ENCODE peak calls at places on chromosome 2, in seven cellular contexts. L, Z, M, Q, Y, W and C are unnamed samples.

GRCh38 chr2:219947575-219947974 is 320.1 kb downstream of the SLC4A3 start:
- DNase-seq in Z (no peak), M (no peak), W (no peak), Q (no peak), Y (peak; percentile 12), L (no peak), C (no peak)

GRCh38 chr2:128520340-128520739 is 201.7 kb upstream of the HS6ST1 start:
- DNase-seq in Q (no peak), Z (no peak), W (no peak), M (no peak), L (no peak), Y (no peak), C (no peak)

GRCh38 chr2:85723707-85724360 is 29.7 kb downstream of the GNLY start:
- DNase-seq in M (no peak), W (no peak), Z (no peak), L (peak; percentile 8), Y (peak; percentile 58), Q (no peak), C (no peak)

GRCh38 chr2:1484131-1484884 is 71.0 kb downstream of the TPO start:
- DNase-seq in L (no peak), Q (no peak), Z (no peak), W (no peak), Y (no peak), M (no peak), C (no peak)

GRCh38 chr2:100980046-100980445 is 22.0 kb upstream of the RPL31 start:
- DNase-seq in Z (no peak), L (no peak), M (no peak), Q (no peak), W (no peak), Y (no peak), C (no peak)

GRCh38 chr2:208571764-208572131 is 165.2 kb downstream of the PTH2R start:
- DNase-seq in Q (no peak), M (no peak), Z (no peak), L (no peak), Y (no peak), W (no peak), C (no peak)

GRCh38 chr2:196376984-196377877 is 205.9 kb upstream of the STK17B start:
- DNase-seq in Z (no peak), L (no peak), Q (no peak), Y (peak; percentile 65), M (no peak), W (no peak), C (no peak)

GRCh38 chr2:73985318-73986084 is 791 bp downstream of the TET3 start:
- DNase-seq in W (peak; percentile 69), M (peak; percentile 36), Q (peak; percentile 42), Y (no peak), L (peak; percentile 75), Z (peak; percentile 76), C (peak; percentile 57)

GRCh38 chr2:209817818-209818420 is 46.3 kb downstream of the UNC80 start:
- DNase-seq in Q (no peak), M (no peak), Z (no peak), W (no peak), L (no peak), Y (no peak), C (no peak)

GRCh38 chr2:226760412-226761194 is 39.0 kb downstream of the IRS1 start:
- DNase-seq in W (no peak), Z (no peak), M (no peak), Q (peak; percentile 27), L (no peak), Y (peak; percentile 79), C (no peak)

GRCh38 chr2:69988086-69988635 is 26.7 kb upstream of the ASPRV1 start:
- DNase-seq in Y (no peak), W (no peak), M (no peak), Q (no peak), Z (no peak), L (no peak), C (no peak)

GRCh38 chr2:38797276-38797675 is 19.3 kb downstream of the GEMIN6 start:
- DNase-seq in Z (no peak), Q (no peak), L (no peak), M (peak; percentile 77), Y (no peak), W (no peak), C (no peak)

GRCh38 chr2:240722376-240722775 is 30.7 kb downstream of the AQP12A start:
- DNase-seq in Y (no peak), M (no peak), Q (no peak), Z (no peak), L (no peak), W (no peak), C (no peak)

GRCh38 chr2:68110102-68110501 is 47.3 kb upstream of the C1D start:
- DNase-seq in W (peak; percentile 57), M (peak; percentile 43), Z (no peak), Q (no peak), L (no peak), Y (no peak), C (no peak)

GRCh38 chr2:216551234-216551633 is 52.6 kb downstream of the RPL37A start:
- DNase-seq in Z (no peak), M (no peak), Y (peak; percentile 83), L (no peak), Q (peak; percentile 82), W (no peak), C (no peak)

GRCh38 chr2:239326831-239327535 is 73.8 kb downstream of the HDAC4 start:
- DNase-seq in L (peak; percentile 80), M (no peak), Z (no peak), W (no peak), Y (no peak), Q (peak; percentile 25), C (peak; percentile 72)

GRCh38 chr2:173502296-173502695 is 147.6 kb downstream of the CDCA7 start:
- DNase-seq in L (no peak), W (no peak), Q (no peak), M (no peak), Y (no peak), Z (no peak), C (no peak)

GRCh38 chr2:149049142-149049541 is 10.6 kb downstream of the LYPD6B start:
- DNase-seq in Z (no peak), Q (peak; percentile 37), M (no peak), L (no peak), W (no peak), Y (no peak), C (no peak)

GRCh38 chr2:151258121-151258520 is 3.5 kb downstream of the RBM43 start:
- DNase-seq in Y (peak; percentile 94), W (no peak), Q (peak; percentile 57), M (no peak), Z (no peak), L (no peak), C (no peak)

GRCh38 chr2:73163522-73164367 is 38.6 kb upstream of the NOTO start:
- DNase-seq in Y (peak; percentile 86), M (peak; percentile 82), Z (peak; percentile 82), W (peak; percentile 53), L (peak; percentile 74), Q (peak; percentile 72), C (peak; percentile 77)

GRCh38 chr2:188102881-188103280 is 188.8 kb upstream of the GULP1 start:
- DNase-seq in Y (no peak), Q (no peak), L (peak; percentile 19), W (no peak), Z (no peak), M (no peak), C (no peak)

GRCh38 chr2:62459106-62459505 is 46.9 kb downstream of the TMEM17 start:
- DNase-seq in M (no peak), W (no peak), L (no peak), Z (no peak), Y (no peak), Q (no peak), C (no peak)

GRCh38 chr2:165803123-165803760 is 9.2 kb upstream of the GALNT3 start:
- DNase-seq in W (no peak), M (no peak), Y (peak; percentile 61), L (no peak), Z (peak; percentile 10), Q (peak; percentile 19), C (no peak)

GRCh38 chr2:41709702-41710599 is 337.9 kb upstream of the PKDCC start:
- DNase-seq in Z (no peak), M (no peak), Y (no peak), L (no peak), W (no peak), Q (peak; percentile 80), C (no peak)

GRCh38 chr2:61262699-61263098 is 100.7 kb downstream of the C2orf74 start:
- DNase-seq in Z (no peak), M (no peak), Q (no peak), L (no peak), W (no peak), Y (peak; percentile 49), C (no peak)

GRCh38 chr2:151905963-151906632 is 77.9 kb upstream of the ARL5A start:
- DNase-seq in L (no peak), Y (peak; percentile 24), W (no peak), Q (no peak), M (no peak), Z (no peak), C (no peak)

GRCh38 chr2:149330127-149331022 is at the start of gene LYPD6:
- DNase-seq in Q (peak; percentile 80), Y (peak; percentile 36), M (peak; percentile 68), W (no peak), L (peak; percentile 80), Z (peak; percentile 92), C (no peak)

GRCh38 chr2:139031722-139032121 is 251.5 kb upstream of the NXPH2 start:
- DNase-seq in Z (peak; percentile 11), L (no peak), Q (peak; percentile 18), Y (peak; percentile 28), M (peak; percentile 8), W (peak; percentile 18), C (no peak)
- TF ChIP-seq CTCF in Z (peak; percentile 26), L (no peak), Q (no peak), Y (peak; percentile 37), M (no peak), W (peak; percentile 47), C (no peak)

DNA sequence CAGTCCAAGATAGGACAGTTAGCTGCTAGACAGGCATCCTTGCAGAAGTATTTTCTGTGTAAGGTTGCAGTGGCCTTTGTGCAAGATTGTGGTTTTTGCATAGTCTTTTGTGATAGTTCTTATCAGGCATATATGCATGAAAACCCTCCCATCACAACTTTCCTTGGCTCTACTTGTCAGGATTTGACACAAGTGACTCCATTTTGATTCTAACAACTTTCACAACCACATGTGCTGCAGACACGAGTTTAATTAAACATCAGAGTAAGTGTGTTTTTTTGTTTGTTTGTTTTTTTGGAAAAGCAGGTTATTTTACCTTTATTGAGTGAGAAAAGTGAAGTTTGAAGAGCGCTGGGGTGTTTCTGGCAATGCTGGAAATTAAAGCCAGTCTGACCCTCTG is 902.0 kb upstream of the GCFC2 start:
- DNase-seq in M (no peak), Z (no peak), Y (no peak), Q (no peak), W (no peak), L (no peak), C (no peak)
- TF ChIP-seq CTCF in M (no peak), Z (no peak), Y (no peak), Q (no peak), W (no peak), L (no peak), C (no peak)

DNA sequence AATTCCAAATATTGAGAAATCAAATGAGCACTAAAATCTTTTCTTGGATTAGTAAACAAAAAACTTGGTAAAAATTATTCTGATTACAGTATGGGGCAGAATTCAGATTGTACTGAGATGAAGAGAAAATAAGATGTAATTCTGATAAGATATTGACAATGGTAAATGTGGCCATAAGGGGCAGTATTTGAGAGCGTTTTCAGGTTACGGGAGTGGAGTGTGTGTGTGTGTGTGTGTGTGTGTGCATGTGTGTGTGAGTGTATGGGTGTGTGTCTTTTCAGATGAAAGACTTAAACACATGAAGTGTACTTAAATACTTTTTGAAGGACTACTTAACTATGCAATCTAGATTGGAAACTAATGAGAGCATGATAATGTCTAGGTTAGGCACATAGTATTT is 217.8 kb upstream of the ITGA4 start:
- DNase-seq in L (no peak), W (peak; percentile 55), Q (no peak), M (peak; percentile 55), Y (peak; percentile 27), Z (no peak), C (no peak)
- TF ChIP-seq CTCF in L (no peak), W (peak; percentile 77), Q (no peak), M (peak; percentile 8), Y (peak; percentile 23), Z (peak; percentile 16), C (no peak)

GRCh38 chr2:158894572-158894971 is 73.9 kb upstream of the TANC1 start:
- DNase-seq in L (no peak), M (no peak), Y (no peak), W (no peak), Z (no peak), Q (no peak), C (no peak)
- TF ChIP-seq CTCF in L (no peak), M (peak; percentile 12), Y (no peak), W (peak; percentile 10), Z (no peak), Q (no peak), C (no peak)